ENCODE peak calls at places on chromosome 19, in five cellular contexts. One of them, this sample, is unnamed. For H3F3A, the result is how much of the 10 kb centered on the place peaks cover.

GRCh38 chr19:44552324-44552723 is 22.8 kb upstream of the CEACAM20 start:
- DNase-seq in PC-9: peak
- DNase-seq in PC-3: peak
- DNase-seq in neural progenitor cell: peak
- DNase-seq in GM23248: peak
- DNase-seq in this sample: peak

GRCh38 chr19:23771761-23772667 is 13.3 kb upstream of the ZNF681 start:
- DNase-seq in GM23248: no peak
- DNase-seq in PC-3: peak
- DNase-seq in PC-9: no peak
- DNase-seq in neural progenitor cell: no peak
- DNase-seq in this sample: no peak

GRCh38 chr19:6421075-6422014 is 3.3 kb downstream of the KHSRP start:
- DNase-seq in GM23248: no peak
- DNase-seq in neural progenitor cell: no peak
- DNase-seq in PC-9: no peak
- DNase-seq in PC-3: no peak
- DNase-seq in this sample: no peak

GRCh38 chr19:43525836-43526771 is 897 bp downstream of the ETHE1 start:
- DNase-seq in PC-3: peak
- DNase-seq in PC-9: peak
- DNase-seq in GM23248: peak
- DNase-seq in neural progenitor cell: peak
- DNase-seq in this sample: peak

GRCh38 chr19:17394891-17395415 is 957 bp upstream of the CCDC194 start:
- DNase-seq in neural progenitor cell: peak
- DNase-seq in PC-3: peak
- DNase-seq in PC-9: peak
- DNase-seq in GM23248: peak
- DNase-seq in this sample: peak

GRCh38 chr19:14310055-14310454 is 71.2 kb upstream of the ADGRE5 start:
- DNase-seq in PC-3: no peak
- DNase-seq in PC-9: no peak
- DNase-seq in GM23248: no peak
- DNase-seq in neural progenitor cell: no peak
- DNase-seq in this sample: no peak

GRCh38 chr19:57701625-57702024 is 7.4 kb downstream of the ZNF154 start:
- DNase-seq in GM23248: no peak
- DNase-seq in PC-3: no peak
- DNase-seq in neural progenitor cell: no peak
- DNase-seq in PC-9: no peak
- DNase-seq in this sample: no peak

GRCh38 chr19:49952475-49952829 is 8.5 kb downstream of the SIGLEC11 start:
- DNase-seq in neural progenitor cell: no peak
- DNase-seq in GM23248: no peak
- DNase-seq in PC-3: no peak
- DNase-seq in PC-9: no peak
- DNase-seq in this sample: no peak

GRCh38 chr19:7795555-7796161 is 32.6 kb downstream of the CLEC4M start:
- DNase-seq in PC-3: peak
- DNase-seq in GM23248: no peak
- DNase-seq in neural progenitor cell: no peak
- DNase-seq in PC-9: no peak
- DNase-seq in this sample: no peak

GRCh38 chr19:50735869-50736268 is 12.7 kb downstream of the CLEC11A start:
- DNase-seq in GM23248: no peak
- DNase-seq in PC-3: no peak
- DNase-seq in neural progenitor cell: no peak
- DNase-seq in PC-9: no peak
- DNase-seq in this sample: no peak

GRCh38 chr19:4914736-4915501 is 5.6 kb downstream of the UHRF1 start:
- DNase-seq in PC-9: peak
- DNase-seq in PC-3: peak
- DNase-seq in neural progenitor cell: no peak
- DNase-seq in GM23248: peak
- DNase-seq in this sample: no peak

GRCh38 chr19:33301900-33302174 is 497 bp downstream of the CEBPA start:
- DNase-seq in PC-3: no peak
- DNase-seq in GM23248: peak
- DNase-seq in PC-9: no peak
- DNase-seq in neural progenitor cell: peak
- DNase-seq in this sample: peak

GRCh38 chr19:33299061-33299665 is 3.2 kb downstream of the CEBPA start:
- DNase-seq in GM23248: no peak
- DNase-seq in PC-3: no peak
- DNase-seq in neural progenitor cell: peak
- DNase-seq in PC-9: no peak
- DNase-seq in this sample: no peak

GRCh38 chr19:33298146-33298911 is 4.0 kb downstream of the CEBPA start:
- DNase-seq in PC-9: peak
- DNase-seq in GM23248: no peak
- DNase-seq in PC-3: no peak
- DNase-seq in neural progenitor cell: no peak
- DNase-seq in this sample: peak

GRCh38 chr19:33301011-33301899 is 1.1 kb downstream of the CEBPA start:
- DNase-seq in neural progenitor cell: peak
- DNase-seq in PC-3: no peak
- DNase-seq in PC-9: no peak
- DNase-seq in GM23248: peak
- DNase-seq in this sample: peak

GRCh38 chr19:33300016-33300981 is 2.0 kb downstream of the CEBPA start:
- DNase-seq in neural progenitor cell: no peak
- DNase-seq in GM23248: no peak
- DNase-seq in PC-3: no peak
- DNase-seq in PC-9: no peak
- DNase-seq in this sample: no peak
- H3F3A ChIP-seq in neural progenitor cell: under half
- H3F3A ChIP-seq in GM23248: under half
- H3F3A ChIP-seq in PC-3: under half
- H3F3A ChIP-seq in PC-9: under half
- H3F3A ChIP-seq in this sample: under half

GRCh38 chr19:34504809-34505291 is 23.3 kb downstream of the WTIP start:
- DNase-seq in neural progenitor cell: no peak
- DNase-seq in PC-3: no peak
- DNase-seq in PC-9: no peak
- DNase-seq in GM23248: no peak
- DNase-seq in this sample: no peak
- H3F3A ChIP-seq in neural progenitor cell: under half
- H3F3A ChIP-seq in PC-3: under half
- H3F3A ChIP-seq in PC-9: under half
- H3F3A ChIP-seq in GM23248: under half
- H3F3A ChIP-seq in this sample: under half

GRCh38 chr19:40229484-40229883 is 3.0 kb upstream of the CCNP start:
- DNase-seq in GM23248: peak
- DNase-seq in neural progenitor cell: no peak
- DNase-seq in PC-3: peak
- DNase-seq in PC-9: no peak
- DNase-seq in this sample: no peak
- H3F3A ChIP-seq in GM23248: under half
- H3F3A ChIP-seq in neural progenitor cell: under half
- H3F3A ChIP-seq in PC-3: under half
- H3F3A ChIP-seq in PC-9: under half
- H3F3A ChIP-seq in this sample: under half

GRCh38 chr19:3024870-3025515 is 4.1 kb downstream of the TLE2 start:
- DNase-seq in PC-3: no peak
- DNase-seq in GM23248: no peak
- DNase-seq in neural progenitor cell: peak
- DNase-seq in PC-9: no peak
- DNase-seq in this sample: peak

GRCh38 chr19:3024509-3024869 is 4.6 kb downstream of the TLE2 start:
- DNase-seq in PC-3: no peak
- DNase-seq in GM23248: no peak
- DNase-seq in neural progenitor cell: no peak
- DNase-seq in PC-9: no peak
- DNase-seq in this sample: no peak

GRCh38 chr19:3026768-3027167 is 2.3 kb downstream of the TLE2 start:
- DNase-seq in neural progenitor cell: no peak
- DNase-seq in PC-9: no peak
- DNase-seq in GM23248: no peak
- DNase-seq in PC-3: no peak
- DNase-seq in this sample: no peak

GRCh38 chr19:3027292-3027691 is 1.8 kb downstream of the TLE2 start:
- DNase-seq in PC-3: no peak
- DNase-seq in GM23248: no peak
- DNase-seq in neural progenitor cell: no peak
- DNase-seq in PC-9: no peak
- DNase-seq in this sample: no peak

DNA sequence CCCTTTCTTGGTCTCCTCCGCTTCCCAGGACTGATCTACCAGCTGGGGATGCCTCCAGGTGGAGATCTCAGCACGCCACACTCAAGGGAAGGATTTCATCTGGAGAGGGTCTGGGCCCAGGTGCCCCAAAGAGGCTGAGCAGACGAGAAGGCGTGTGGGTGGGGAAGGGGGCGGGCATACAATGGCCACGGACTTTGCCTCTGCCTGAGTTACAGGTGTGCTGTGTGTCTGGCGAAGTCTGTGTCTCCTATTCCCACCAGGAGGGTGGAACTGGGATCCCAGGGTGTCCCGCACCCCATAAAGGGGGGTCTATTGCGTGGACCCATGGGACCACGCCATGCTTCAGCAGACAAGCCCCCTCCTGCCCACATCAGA is 3.6 kb downstream of the TLE2 start:
- DNase-seq in PC-9: no peak
- DNase-seq in GM23248: no peak
- DNase-seq in PC-3: no peak
- DNase-seq in neural progenitor cell: no peak
- DNase-seq in this sample: no peak
- H3F3A ChIP-seq in PC-9: under half
- H3F3A ChIP-seq in GM23248: under half
- H3F3A ChIP-seq in PC-3: under half
- H3F3A ChIP-seq in neural progenitor cell: under half
- H3F3A ChIP-seq in this sample: under half

DNA sequence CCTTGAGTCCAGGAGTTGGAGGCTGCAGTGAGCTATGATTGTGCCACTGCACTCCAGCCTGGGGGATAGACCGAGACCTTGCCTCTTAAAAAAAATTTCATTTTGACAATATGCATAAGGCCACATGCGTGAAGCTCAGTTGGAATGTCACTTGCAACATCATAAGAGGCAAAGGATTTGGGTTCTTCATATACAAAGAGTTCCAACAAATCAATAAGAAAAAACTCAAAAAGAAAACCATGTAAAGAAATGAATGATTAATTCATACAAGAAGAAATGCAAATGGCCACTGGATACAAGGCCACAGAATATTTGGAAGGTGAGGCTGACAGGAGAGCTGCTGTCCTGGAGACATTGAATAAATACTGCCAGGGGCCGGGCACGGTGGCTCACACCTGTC is 9.6 kb upstream of the TCF3 start:
- DNase-seq in GM23248: no peak
- DNase-seq in PC-3: no peak
- DNase-seq in PC-9: no peak
- DNase-seq in neural progenitor cell: no peak
- DNase-seq in this sample: no peak
- H3F3A ChIP-seq in GM23248: under half
- H3F3A ChIP-seq in PC-3: under half
- H3F3A ChIP-seq in PC-9: under half
- H3F3A ChIP-seq in neural progenitor cell: under half
- H3F3A ChIP-seq in this sample: under half